ENCODE peak calls at places on chromosomes 7 and 10, in six cellular contexts. S, I, V, R, N and U are unnamed samples.

GRCh38 chr10:71447676-71448075 is 51.0 kb downstream of the CDH23 start:
- DNase-seq in S (no peak), V (no peak), I (no peak), R (no peak), N (no peak), U (no peak)

GRCh38 chr7:33876600-33877274 is 28.6 kb upstream of the BMPER start:
- DNase-seq in R (no peak), V (no peak), I (no peak), S (no peak), N (no peak), U (no peak)

GRCh38 chr7:34823650-34824258 is 165.7 kb downstream of the NPSR1 start:
- DNase-seq in V (peak; percentile 12), I (peak; percentile 4), N (no peak), R (peak; percentile 29), S (peak; percentile 49), U (peak; percentile 23)

GRCh38 chr10:96089670-96090462 is 40.2 kb upstream of the ZNF518A start:
- DNase-seq in I (peak; percentile 91), R (peak; percentile 83), S (peak; percentile 90), N (peak; percentile 78), V (peak; percentile 89), U (peak; percentile 53)

GRCh38 chr7:10076661-10077300 is 896.9 kb upstream of the PHF14 start:
- DNase-seq in I (no peak), R (no peak), V (no peak), S (no peak), N (no peak), U (no peak)

GRCh38 chr10:33337335-33337854 is 2.9 kb upstream of the NRP1 start:
- DNase-seq in V (no peak), I (peak; percentile 40), R (no peak), S (no peak), N (no peak), U (peak; percentile 71)

GRCh38 chr10:120403109-120403508 is 53.9 kb upstream of the PLPP4 start:
- DNase-seq in R (no peak), V (no peak), N (no peak), S (no peak), I (no peak), U (no peak)

GRCh38 chr10:11754620-11755019 is 12.4 kb downstream of the ECHDC3 start:
- DNase-seq in S (no peak), R (no peak), I (no peak), V (no peak), N (no peak), U (no peak)

GRCh38 chr10:19412531-19412930 is 363.9 kb downstream of the MALRD1 start:
- DNase-seq in V (peak; percentile 1), S (no peak), N (peak; percentile 1), R (no peak), I (no peak), U (no peak)

GRCh38 chr7:32299133-32299702 is 191.0 kb downstream of the LSM5 start:
- DNase-seq in R (no peak), N (no peak), I (no peak), S (no peak), V (no peak), U (no peak)

GRCh38 chr7:148698397-148699023 is at the start of gene CUL1:
- DNase-seq in S (peak; percentile 85), V (peak; percentile 48), I (no peak), N (no peak), R (peak; percentile 68), U (peak; percentile 8)

GRCh38 chr7:115178831-115179230 is 256.9 kb downstream of the MDFIC start:
- DNase-seq in R (no peak), I (no peak), S (no peak), V (no peak), N (no peak), U (no peak)

GRCh38 chr7:47783456-47784240 is 164.6 kb downstream of the PKD1L1 start:
- DNase-seq in V (peak; percentile 89), N (peak; percentile 85), R (no peak), S (no peak), I (peak; percentile 95), U (no peak)

GRCh38 chr10:59006511-59007306 is 169.7 kb upstream of the PHYHIPL start:
- DNase-seq in V (peak; percentile 54), S (no peak), I (peak; percentile 38), R (no peak), N (peak; percentile 9), U (no peak)

GRCh38 chr10:121510201-121510771 is 88.0 kb downstream of the FGFR2 start:
- DNase-seq in I (no peak), N (no peak), R (no peak), S (no peak), V (no peak), U (no peak)

GRCh38 chr7:42972703-42973500 is 40.7 kb downstream of the MRPL32 start:
- DNase-seq in S (no peak), N (peak; percentile 23), R (no peak), I (peak; percentile 99), V (peak; percentile 98), U (no peak)

GRCh38 chr7:100358027-100358856 is at the start of gene PILRB:
- DNase-seq in V (no peak), S (no peak), N (no peak), R (no peak), I (no peak), U (no peak)

GRCh38 chr10:4028027-4028471 is 243.0 kb upstream of the KLF6 start:
- DNase-seq in I (no peak), R (no peak), N (no peak), V (peak; percentile 17), S (no peak), U (no peak)

GRCh38 chr7:134315679-134316538 is 821 bp downstream of the SLC35B4 start:
- DNase-seq in R (no peak), V (no peak), N (no peak), I (no peak), S (no peak), U (no peak)

GRCh38 chr10:93820434-93820833 is 62.7 kb downstream of the LGI1 start:
- DNase-seq in I (no peak), N (peak; percentile 46), V (no peak), R (no peak), S (no peak), U (no peak)

GRCh38 chr10:132021504-132022143 is 39.9 kb upstream of the BNIP3 start:
- DNase-seq in R (no peak), V (no peak), N (no peak), S (no peak), I (no peak), U (no peak)

GRCh38 chr7:54712777-54713176 is 46.2 kb downstream of the SEC61G start:
- DNase-seq in S (no peak), V (no peak), I (no peak), R (no peak), N (no peak), U (no peak)

GRCh38 chr7:38858281-38858884 is 50.6 kb downstream of the VPS41 start:
- DNase-seq in N (no peak), R (peak; percentile 17), I (no peak), V (no peak), S (no peak), U (peak; percentile 55)

GRCh38 chr10:44362866-44363711 is 21.8 kb downstream of the CXCL12 start:
- DNase-seq in V (no peak), S (no peak), N (no peak), I (no peak), R (no peak), U (no peak)